ENCODE peak calls at places on chromosomes 1 and 21, in four cellular contexts. O is cardiac muscle cell; V is cardiac fibroblast; F is CD4-positive, alpha-beta T cell. R is an unnamed sample.

GRCh38 chr1:54200519-54200997 is 591 bp downstream of the MRPL37 start:
- DNase-seq in O (no peak), V (no peak), F (no peak), R (no peak)

GRCh38 chr1:173224887-173225280 is 17.8 kb upstream of the TNFSF4 start:
- DNase-seq in O (no peak), V (no peak), F (no peak), R (no peak)

GRCh38 chr1:173861731-173862145 is 6.1 kb downstream of the GAS5 start:
- DNase-seq in O (peak), V (no peak), F (no peak), R (no peak)

GRCh38 chr1:40945491-40945973 is 34.0 kb upstream of the CTPS1 start:
- DNase-seq in O (peak), V (peak), F (no peak), R (no peak)

GRCh38 chr1:102897537-102897936 is 210.8 kb downstream of the COL11A1 start:
- DNase-seq in O (peak), V (peak), F (no peak), R (no peak)

GRCh38 chr1:156281281-156282142 is 1.1 kb downstream of the SMG5 start:
- DNase-seq in O (peak), V (peak), F (no peak), R (no peak)

GRCh38 chr1:106700151-106700550 is 356.3 kb upstream of the PRMT6 start:
- DNase-seq in O (no peak), V (peak), F (no peak), R (no peak)

GRCh38 chr1:30085814-30086770 is 637.3 kb downstream of the MATN1 start:
- DNase-seq in O (peak), V (peak), F (no peak), R (peak)

GRCh38 chr1:82870332-82870731 is 1069.6 kb downstream of the ADGRL2 start:
- DNase-seq in O (no peak), V (no peak), F (no peak), R (no peak)

GRCh38 chr1:190849346-190849745 is 371.7 kb upstream of the BRINP3 start:
- DNase-seq in O (no peak), V (no peak), F (no peak), R (no peak)

GRCh38 chr1:150995896-150996295 is 10.8 kb downstream of the MINDY1 start:
- DNase-seq in O (peak), V (peak), F (no peak), R (no peak)

GRCh38 chr1:178962853-178963810 is 62.6 kb upstream of the FAM20B start:
- DNase-seq in O (no peak), V (no peak), F (no peak), R (no peak)

GRCh38 chr1:199704231-199704630 is 323.3 kb upstream of the NR5A2 start:
- DNase-seq in O (no peak), V (no peak), F (no peak), R (no peak)

GRCh38 chr21:45151484-45152115 is 77.2 kb downstream of the ADARB1 start:
- DNase-seq in O (peak), V (peak), F (no peak), R (peak)

GRCh38 chr1:96236156-96236739 is 485.3 kb upstream of the PTBP2 start:
- DNase-seq in O (peak), V (peak), F (no peak), R (no peak)

GRCh38 chr1:192477630-192478029 is 97.9 kb upstream of the RGS1 start:
- DNase-seq in O (peak), V (peak), F (no peak), R (no peak)

GRCh38 chr1:216739771-216740170 is 16.5 kb upstream of the ESRRG start:
- DNase-seq in O (no peak), V (no peak), F (no peak), R (no peak)

GRCh38 chr21:32306021-32306780 is 7.5 kb downstream of the MRAP start:
- DNase-seq in O (peak), V (peak), F (no peak), R (peak)

GRCh38 chr1:186325239-186325638 is 49.8 kb downstream of the TPR start:
- DNase-seq in O (peak), V (peak), F (no peak), R (no peak)

GRCh38 chr1:231421616-231421970 is 494 bp downstream of the EGLN1 start:
- DNase-seq in O (peak), V (peak), F (peak), R (peak)

GRCh38 chr1:23591460-23592208 is 32.3 kb upstream of the ID3 start:
- DNase-seq in O (no peak), V (no peak), F (no peak), R (no peak)

GRCh38 chr21:17828223-17828622 is 9.1 kb upstream of the C21orf91 start:
- DNase-seq in O (peak), V (peak), F (no peak), R (no peak)

GRCh38 chr21:41726970-41727783 is 39.7 kb downstream of the RIPK4 start:
- DNase-seq in O (peak), V (peak), F (no peak), R (no peak)

GRCh38 chr1:1631793-1632420 is at the start of gene MMP23B:
- DNase-seq in O (peak), V (peak), F (no peak), R (no peak)

GRCh38 chr1:169572184-169572583 is 14.1 kb downstream of the F5 start:
- DNase-seq in O (peak), V (no peak), F (no peak), R (no peak)

GRCh38 chr1:14599173-14599754 is 779 bp downstream of the KAZN start:
- DNase-seq in O (no peak), V (peak), F (no peak), R (no peak)

GRCh38 chr1:177783052-177783451 is 186.8 kb downstream of the SEC16B start:
- DNase-seq in O (no peak), V (no peak), F (no peak), R (no peak)
- TF ChIP-seq CTCF in O (no peak), V (no peak), F (no peak), R (no peak)

GRCh38 chr1:3787347-3787710 is 9.0 kb downstream of the LRRC47 start:
- DNase-seq in O (no peak), V (no peak), F (no peak), R (no peak)

GRCh38 chr1:3786468-3787346 is 9.6 kb downstream of the LRRC47 start:
- DNase-seq in O (no peak), V (no peak), F (no peak), R (no peak)

GRCh38 chr1:3783651-3784474 is 11.3 kb downstream of the SMIM1 start:
- DNase-seq in O (no peak), V (no peak), F (no peak), R (no peak)

GRCh38 chr1:3785045-3785444 is 11.3 kb downstream of the LRRC47 start:
- DNase-seq in O (no peak), V (no peak), F (no peak), R (no peak)

GRCh38 chr1:3785458-3786157 is 10.7 kb downstream of the LRRC47 start:
- DNase-seq in O (no peak), V (no peak), F (no peak), R (no peak)
- TF ChIP-seq CTCF in O (peak), V (peak), F (no peak), R (peak)

GRCh38 chr21:31198575-31198974 is 145.5 kb downstream of the TIAM1 start:
- DNase-seq in O (peak), V (peak), F (no peak), R (no peak)
- TF ChIP-seq CTCF in O (peak), V (peak), F (peak), R (peak)

GRCh38 chr1:240031009-240031408 is 60.7 kb upstream of the FMN2 start:
- DNase-seq in O (peak), V (peak), F (no peak), R (no peak)
- TF ChIP-seq CTCF in O (no peak), V (no peak), F (no peak), R (no peak)

GRCh38 chr1:38775175-38775845 is 84.3 kb downstream of the RRAGC start:
- DNase-seq in O (no peak), V (no peak), F (no peak), R (no peak)
- TF ChIP-seq CTCF in O (no peak), V (no peak), F (no peak), R (no peak)

GRCh38 chr21:43926196-43926595 is 61.2 kb downstream of the AGPAT3 start:
- DNase-seq in O (no peak), V (no peak), F (no peak), R (no peak)
- TF ChIP-seq CTCF in O (no peak), V (no peak), F (no peak), R (no peak)

DNA sequence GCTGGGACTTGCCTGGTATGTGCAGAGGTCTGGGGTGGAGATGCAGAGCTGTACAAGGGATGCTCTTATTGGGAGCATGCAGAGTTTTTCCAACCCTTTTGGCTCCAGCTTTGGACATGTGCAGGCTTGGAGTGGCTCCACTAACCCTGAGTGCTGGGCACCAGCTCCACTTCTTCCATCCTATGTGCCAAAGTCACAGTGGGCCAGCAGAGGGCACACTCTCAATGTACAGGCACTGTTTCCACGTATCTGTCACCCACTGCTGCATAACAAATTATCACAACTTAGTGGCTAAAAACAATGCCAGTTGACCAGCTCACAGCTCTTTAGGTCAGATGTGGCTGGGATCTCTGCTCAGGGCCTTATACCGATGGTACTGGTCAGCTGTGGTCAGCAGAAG is 631.8 kb downstream of the AJAP1 start:
- DNase-seq in O (no peak), V (no peak), F (peak), R (no peak)
- TF ChIP-seq CTCF in O (no peak), V (no peak), F (peak), R (no peak)

R was measured in mesothelial cell of epicardium.